ENCODE peak calls at places on chromosomes 16 and 17, in eight cellular contexts. One of them, this sample, is unnamed.

GRCh38 chr17:45341389-45342158 is 24.8 kb upstream of the MAP3K14 start:
- DNase-seq in A549: peak
- DNase-seq in left lung: peak
- DNase-seq in cardiac fibroblast: peak
- DNase-seq in heart left ventricle: peak
- DNase-seq in naive thymus-derived CD4-positive, alpha-beta T cell: no peak
- DNase-seq in fibroblast of pulmonary artery: peak
- DNase-seq in hepatocyte: peak
- DNase-seq in this sample: peak

GRCh38 chr17:43713494-43714162 is 45.0 kb downstream of the SOST start:
- DNase-seq in A549: no peak
- DNase-seq in left lung: peak
- DNase-seq in cardiac fibroblast: peak
- DNase-seq in heart left ventricle: peak
- DNase-seq in naive thymus-derived CD4-positive, alpha-beta T cell: no peak
- DNase-seq in fibroblast of pulmonary artery: peak
- DNase-seq in hepatocyte: peak
- DNase-seq in this sample: peak

GRCh38 chr16:53785044-53785443 is 81.1 kb downstream of the FTO start:
- DNase-seq in A549: no peak
- DNase-seq in left lung: no peak
- DNase-seq in cardiac fibroblast: peak
- DNase-seq in heart left ventricle: no peak
- DNase-seq in naive thymus-derived CD4-positive, alpha-beta T cell: no peak
- DNase-seq in fibroblast of pulmonary artery: peak
- DNase-seq in hepatocyte: no peak
- DNase-seq in this sample: no peak

GRCh38 chr17:74964988-74965622 is 7.5 kb downstream of the HID1 start:
- DNase-seq in A549: no peak
- DNase-seq in left lung: peak
- DNase-seq in cardiac fibroblast: no peak
- DNase-seq in heart left ventricle: no peak
- DNase-seq in naive thymus-derived CD4-positive, alpha-beta T cell: no peak
- DNase-seq in fibroblast of pulmonary artery: no peak
- DNase-seq in hepatocyte: no peak
- DNase-seq in this sample: peak

GRCh38 chr16:85675528-85675927 is 13.2 kb downstream of the GINS2 start:
- DNase-seq in A549: peak
- DNase-seq in left lung: no peak
- DNase-seq in cardiac fibroblast: peak
- DNase-seq in heart left ventricle: no peak
- DNase-seq in naive thymus-derived CD4-positive, alpha-beta T cell: no peak
- DNase-seq in fibroblast of pulmonary artery: peak
- DNase-seq in hepatocyte: no peak
- DNase-seq in this sample: peak

GRCh38 chr16:88078111-88078775 is 127.0 kb downstream of the BANP start:
- DNase-seq in A549: no peak
- DNase-seq in left lung: peak
- DNase-seq in cardiac fibroblast: no peak
- DNase-seq in heart left ventricle: no peak
- DNase-seq in naive thymus-derived CD4-positive, alpha-beta T cell: no peak
- DNase-seq in fibroblast of pulmonary artery: no peak
- DNase-seq in hepatocyte: no peak
- DNase-seq in this sample: no peak

GRCh38 chr17:20063665-20064648 is 54.8 kb downstream of the SPECC1 start:
- DNase-seq in A549: peak
- DNase-seq in left lung: no peak
- DNase-seq in cardiac fibroblast: peak
- DNase-seq in heart left ventricle: peak
- DNase-seq in naive thymus-derived CD4-positive, alpha-beta T cell: no peak
- DNase-seq in fibroblast of pulmonary artery: peak
- DNase-seq in hepatocyte: peak
- DNase-seq in this sample: peak

GRCh38 chr17:62700964-62701705 is 73.7 kb downstream of the MRC2 start:
- DNase-seq in A549: no peak
- DNase-seq in left lung: no peak
- DNase-seq in cardiac fibroblast: no peak
- DNase-seq in heart left ventricle: no peak
- DNase-seq in naive thymus-derived CD4-positive, alpha-beta T cell: no peak
- DNase-seq in fibroblast of pulmonary artery: no peak
- DNase-seq in hepatocyte: no peak
- DNase-seq in this sample: no peak

DNA sequence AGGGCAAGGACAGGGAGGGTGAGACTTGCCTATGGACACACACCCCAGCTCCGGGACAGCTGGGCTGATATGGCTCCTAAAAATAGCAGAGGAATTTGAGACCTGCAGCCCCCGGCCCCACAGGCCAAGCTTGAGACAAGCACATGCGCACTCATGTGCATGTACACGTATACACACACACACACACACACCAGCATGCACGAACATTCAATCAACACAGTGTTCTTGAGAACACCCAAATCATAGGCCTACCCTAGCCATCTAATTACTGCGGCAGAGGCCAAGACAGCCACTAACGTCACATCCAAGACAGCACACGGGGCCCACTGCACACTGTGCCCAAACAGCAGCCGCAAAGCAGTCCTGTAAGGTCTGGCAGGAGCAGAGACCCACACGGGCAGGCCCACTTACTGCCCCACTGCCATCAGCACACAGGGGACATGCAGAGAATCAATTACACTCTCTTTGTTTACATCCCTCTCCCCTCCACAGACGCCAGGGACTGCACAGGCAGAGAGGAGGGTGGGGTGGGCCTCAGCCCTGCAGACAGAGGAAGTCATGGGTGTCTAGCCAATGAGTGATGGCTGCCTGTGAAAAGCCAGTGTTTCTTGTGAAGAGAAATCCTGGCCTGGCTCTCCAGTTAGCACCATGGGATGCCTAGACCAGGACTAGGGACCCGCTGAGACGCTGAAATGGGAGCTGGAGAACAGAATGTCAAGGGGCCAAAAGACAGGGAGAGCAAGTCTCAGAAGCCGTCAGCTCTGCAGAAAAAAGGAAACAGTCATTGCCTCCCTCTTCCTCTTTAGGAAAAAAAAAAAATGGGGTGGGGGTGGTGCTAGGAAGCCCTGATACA is 39.3 kb downstream of the MYO18A start:
- DNase-seq in A549: no peak
- DNase-seq in left lung: peak
- DNase-seq in cardiac fibroblast: no peak
- DNase-seq in heart left ventricle: peak
- DNase-seq in naive thymus-derived CD4-positive, alpha-beta T cell: peak
- DNase-seq in fibroblast of pulmonary artery: no peak
- DNase-seq in hepatocyte: no peak
- DNase-seq in this sample: no peak
- H3K4me3 ChIP-seq in A549: no peak
- H3K4me3 ChIP-seq in left lung: peak
- H3K4me3 ChIP-seq in cardiac fibroblast: peak
- H3K4me3 ChIP-seq in heart left ventricle: peak
- H3K4me3 ChIP-seq in naive thymus-derived CD4-positive, alpha-beta T cell: peak
- H3K4me3 ChIP-seq in fibroblast of pulmonary artery: peak
- H3K4me3 ChIP-seq in hepatocyte: no peak
- H3K4me3 ChIP-seq in this sample: no peak

GRCh38 chr16:57607676-57608461 is 20.6 kb upstream of the ADGRG1 start:
- DNase-seq in A549: no peak
- DNase-seq in left lung: no peak
- DNase-seq in cardiac fibroblast: no peak
- DNase-seq in heart left ventricle: peak
- DNase-seq in naive thymus-derived CD4-positive, alpha-beta T cell: no peak
- DNase-seq in fibroblast of pulmonary artery: no peak
- DNase-seq in hepatocyte: no peak
- DNase-seq in this sample: no peak

GRCh38 chr16:57610611-57611010 is 17.8 kb upstream of the ADGRG1 start:
- DNase-seq in A549: no peak
- DNase-seq in left lung: no peak
- DNase-seq in cardiac fibroblast: no peak
- DNase-seq in heart left ventricle: peak
- DNase-seq in naive thymus-derived CD4-positive, alpha-beta T cell: no peak
- DNase-seq in fibroblast of pulmonary artery: no peak
- DNase-seq in hepatocyte: no peak
- DNase-seq in this sample: no peak

GRCh38 chr16:57611184-57611583 is 17.2 kb upstream of the ADGRG1 start:
- DNase-seq in A549: peak
- DNase-seq in left lung: no peak
- DNase-seq in cardiac fibroblast: peak
- DNase-seq in heart left ventricle: no peak
- DNase-seq in naive thymus-derived CD4-positive, alpha-beta T cell: no peak
- DNase-seq in fibroblast of pulmonary artery: peak
- DNase-seq in hepatocyte: peak
- DNase-seq in this sample: peak

GRCh38 chr16:57608462-57609113 is 19.8 kb upstream of the ADGRG1 start:
- DNase-seq in A549: no peak
- DNase-seq in left lung: no peak
- DNase-seq in cardiac fibroblast: no peak
- DNase-seq in heart left ventricle: peak
- DNase-seq in naive thymus-derived CD4-positive, alpha-beta T cell: no peak
- DNase-seq in fibroblast of pulmonary artery: no peak
- DNase-seq in hepatocyte: no peak
- DNase-seq in this sample: no peak

GRCh38 chr16:57609541-57610401 is 18.7 kb upstream of the ADGRG1 start:
- DNase-seq in A549: no peak
- DNase-seq in left lung: no peak
- DNase-seq in cardiac fibroblast: no peak
- DNase-seq in heart left ventricle: peak
- DNase-seq in naive thymus-derived CD4-positive, alpha-beta T cell: peak
- DNase-seq in fibroblast of pulmonary artery: peak
- DNase-seq in hepatocyte: no peak
- DNase-seq in this sample: peak
- H3K4me3 ChIP-seq in A549: no peak
- H3K4me3 ChIP-seq in left lung: no peak
- H3K4me3 ChIP-seq in cardiac fibroblast: no peak
- H3K4me3 ChIP-seq in heart left ventricle: no peak
- H3K4me3 ChIP-seq in naive thymus-derived CD4-positive, alpha-beta T cell: peak
- H3K4me3 ChIP-seq in fibroblast of pulmonary artery: no peak
- H3K4me3 ChIP-seq in hepatocyte: no peak
- H3K4me3 ChIP-seq in this sample: no peak

GRCh38 chr17:36593651-36594316 is 2.1 kb downstream of the DHRS11 start:
- DNase-seq in A549: no peak
- DNase-seq in left lung: no peak
- DNase-seq in cardiac fibroblast: no peak
- DNase-seq in heart left ventricle: no peak
- DNase-seq in naive thymus-derived CD4-positive, alpha-beta T cell: no peak
- DNase-seq in fibroblast of pulmonary artery: no peak
- DNase-seq in hepatocyte: peak
- DNase-seq in this sample: peak

GRCh38 chr17:36590082-36590481 is 1.6 kb upstream of the DHRS11 start:
- DNase-seq in A549: no peak
- DNase-seq in left lung: no peak
- DNase-seq in cardiac fibroblast: no peak
- DNase-seq in heart left ventricle: no peak
- DNase-seq in naive thymus-derived CD4-positive, alpha-beta T cell: no peak
- DNase-seq in fibroblast of pulmonary artery: peak
- DNase-seq in hepatocyte: no peak
- DNase-seq in this sample: no peak

GRCh38 chr17:36592711-36593321 is 1.1 kb downstream of the DHRS11 start:
- DNase-seq in A549: no peak
- DNase-seq in left lung: no peak
- DNase-seq in cardiac fibroblast: no peak
- DNase-seq in heart left ventricle: no peak
- DNase-seq in naive thymus-derived CD4-positive, alpha-beta T cell: no peak
- DNase-seq in fibroblast of pulmonary artery: no peak
- DNase-seq in hepatocyte: peak
- DNase-seq in this sample: no peak

GRCh38 chr17:36591434-36592315 is at the start of gene DHRS11:
- DNase-seq in A549: peak
- DNase-seq in left lung: peak
- DNase-seq in cardiac fibroblast: peak
- DNase-seq in heart left ventricle: peak
- DNase-seq in naive thymus-derived CD4-positive, alpha-beta T cell: peak
- DNase-seq in fibroblast of pulmonary artery: peak
- DNase-seq in hepatocyte: peak
- DNase-seq in this sample: peak

GRCh38 chr17:36592316-36592710 is 634 bp downstream of the DHRS11 start:
- DNase-seq in A549: no peak
- DNase-seq in left lung: no peak
- DNase-seq in cardiac fibroblast: no peak
- DNase-seq in heart left ventricle: peak
- DNase-seq in naive thymus-derived CD4-positive, alpha-beta T cell: no peak
- DNase-seq in fibroblast of pulmonary artery: no peak
- DNase-seq in hepatocyte: peak
- DNase-seq in this sample: peak
- H3K4me3 ChIP-seq in A549: peak
- H3K4me3 ChIP-seq in left lung: peak
- H3K4me3 ChIP-seq in cardiac fibroblast: peak
- H3K4me3 ChIP-seq in heart left ventricle: peak
- H3K4me3 ChIP-seq in naive thymus-derived CD4-positive, alpha-beta T cell: peak
- H3K4me3 ChIP-seq in fibroblast of pulmonary artery: peak
- H3K4me3 ChIP-seq in hepatocyte: peak
- H3K4me3 ChIP-seq in this sample: peak

DNA sequence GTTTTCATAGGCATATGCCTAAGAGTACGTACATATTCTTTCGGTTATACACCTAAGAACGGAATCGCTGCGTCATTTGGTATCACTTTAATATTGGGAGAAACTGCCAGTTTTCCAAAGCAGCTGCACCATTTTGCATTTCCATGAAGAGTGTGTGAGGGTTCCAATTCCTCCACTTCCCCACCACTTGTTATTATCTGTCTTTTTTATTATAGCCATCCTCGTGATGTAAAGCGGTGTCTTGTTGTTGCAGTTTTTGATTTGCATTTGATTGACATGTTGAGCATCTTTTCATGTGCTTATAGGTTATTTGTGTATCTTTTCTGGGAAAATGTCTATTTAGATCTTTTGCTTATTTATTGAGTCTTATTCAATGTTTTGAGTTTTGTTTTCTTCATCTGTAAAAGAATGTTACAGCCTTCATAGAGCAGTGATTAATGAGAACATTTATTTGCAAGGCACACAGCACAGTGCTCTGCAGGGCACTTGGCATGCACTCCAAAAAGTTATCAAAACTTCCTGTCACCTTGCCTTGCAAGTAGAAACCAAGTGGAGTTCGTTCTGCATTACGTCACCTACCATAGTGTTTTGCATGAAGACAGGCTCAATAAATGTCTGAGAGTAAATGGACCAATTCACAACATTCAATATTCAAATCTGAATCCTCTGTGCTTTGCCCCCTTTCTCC is 26.6 kb upstream of the ST6GALNAC1 start:
- DNase-seq in A549: no peak
- DNase-seq in left lung: no peak
- DNase-seq in cardiac fibroblast: no peak
- DNase-seq in heart left ventricle: no peak
- DNase-seq in naive thymus-derived CD4-positive, alpha-beta T cell: peak
- DNase-seq in fibroblast of pulmonary artery: no peak
- DNase-seq in hepatocyte: no peak
- DNase-seq in this sample: peak
- H3K4me3 ChIP-seq in A549: no peak
- H3K4me3 ChIP-seq in left lung: no peak
- H3K4me3 ChIP-seq in cardiac fibroblast: no peak
- H3K4me3 ChIP-seq in heart left ventricle: no peak
- H3K4me3 ChIP-seq in naive thymus-derived CD4-positive, alpha-beta T cell: peak
- H3K4me3 ChIP-seq in fibroblast of pulmonary artery: no peak
- H3K4me3 ChIP-seq in hepatocyte: no peak
- H3K4me3 ChIP-seq in this sample: no peak

This sample was measured in epithelial cell of esophagus.